ENCODE peak calls at places on chromosomes 2 and 18, in five cellular contexts. C is cardiac muscle cell, Z is ovary, S is brain microvascular endothelial cell, H is left lung. Q is an unnamed sample.

GRCh38 chr2:65722028-65722427 is 289.6 kb upstream of the SPRED2 start:
- DNase-seq in C (peak; percentile 33), Z (peak; percentile 73), S (peak; percentile 16), H (no peak), Q (peak; percentile 48)

GRCh38 chr2:240789051-240789453 is 31.0 kb downstream of the KIF1A start:
- DNase-seq in C (no peak), Z (peak; percentile 26), S (no peak), H (peak; percentile 69), Q (no peak)

GRCh38 chr2:128805237-128805636 is 486.6 kb upstream of the HS6ST1 start:
- DNase-seq in C (no peak), Z (no peak), S (no peak), H (no peak), Q (peak; percentile 95)

GRCh38 chr18:45874501-45875184 is 49.2 kb downstream of the SIGLEC15 start:
- DNase-seq in C (peak; percentile 16), Z (no peak), S (peak; percentile 42), H (no peak), Q (no peak)

GRCh38 chr2:202628646-202629213 is 6.0 kb upstream of the FAM117B start:
- DNase-seq in C (no peak), Z (no peak), S (no peak), H (no peak), Q (no peak)

GRCh38 chr18:48733854-48734253 is 195.0 kb downstream of the CTIF start:
- DNase-seq in C (no peak), Z (no peak), S (no peak), H (no peak), Q (no peak)

GRCh38 chr2:160433466-160434172 is 60.0 kb downstream of the RBMS1 start:
- DNase-seq in C (no peak), Z (no peak), S (no peak), H (no peak), Q (peak; percentile 88)

GRCh38 chr2:166314022-166314759 is 61.6 kb downstream of the SCN9A start:
- DNase-seq in C (peak; percentile 50), Z (no peak), S (peak; percentile 0), H (no peak), Q (peak; percentile 99)

GRCh38 chr2:191923652-191923997 is 76.7 kb upstream of the CAVIN2 start:
- DNase-seq in C (no peak), Z (no peak), S (no peak), H (no peak), Q (no peak)

GRCh38 chr2:96917008-96917575 is 47.2 kb upstream of the SEMA4C start:
- DNase-seq in C (no peak), Z (no peak), S (no peak), H (peak; percentile 32), Q (peak; percentile 71)

GRCh38 chr2:74532222-74532621 is 2.5 kb downstream of the HTRA2 start:
- DNase-seq in C (peak; percentile 68), Z (no peak), S (no peak), H (no peak), Q (peak; percentile 63)

GRCh38 chr2:176156959-176157498 is at the start of gene HOXD3:
- DNase-seq in C (no peak), Z (no peak), S (no peak), H (no peak), Q (no peak)

GRCh38 chr2:237571551-237571950 is 5.2 kb downstream of the PRLH start:
- DNase-seq in C (no peak), Z (peak; percentile 43), S (no peak), H (no peak), Q (no peak)

GRCh38 chr2:121186261-121186660 is 98.7 kb downstream of the TFCP2L1 start:
- DNase-seq in C (no peak), Z (no peak), S (no peak), H (no peak), Q (no peak)

GRCh38 chr2:15142069-15142689 is 419.0 kb downstream of the NBAS start:
- DNase-seq in C (no peak), Z (no peak), S (no peak), H (no peak), Q (peak; percentile 55)

GRCh38 chr2:96949701-96950350 is 36.6 kb downstream of the FAM178B start:
- DNase-seq in C (no peak), Z (no peak), S (no peak), H (peak; percentile 57), Q (no peak)

GRCh38 chr2:116467243-116467642 is 1347.2 kb upstream of the DDX18 start:
- DNase-seq in C (no peak), Z (no peak), S (no peak), H (no peak), Q (no peak)

GRCh38 chr2:30934071-30934470 is 126.8 kb upstream of the CAPN13 start:
- DNase-seq in C (no peak), Z (no peak), S (no peak), H (no peak), Q (no peak)

GRCh38 chr18:76522104-76522503 is 27.1 kb upstream of the ZNF516 start:
- DNase-seq in C (no peak), Z (peak; percentile 77), S (no peak), H (no peak), Q (no peak)

GRCh38 chr2:201680743-201681142 is 17.7 kb downstream of the MPP4 start:
- DNase-seq in C (peak; percentile 12), Z (no peak), S (no peak), H (no peak), Q (peak; percentile 11)

GRCh38 chr2:239362497-239362896 is 38.3 kb downstream of the HDAC4 start:
- DNase-seq in C (no peak), Z (no peak), S (no peak), H (no peak), Q (no peak)

GRCh38 chr2:109348645-109349554 is 219.9 kb downstream of the SH3RF3 start:
- DNase-seq in C (no peak), Z (no peak), S (no peak), H (no peak), Q (no peak)

GRCh38 chr2:35343135-35343534 is 1012.4 kb upstream of the CRIM1 start:
- DNase-seq in C (no peak), Z (no peak), S (no peak), H (no peak), Q (no peak)
- TF ChIP-seq CTCF in C (no peak), Z (no peak), S (peak; percentile 26), H (no peak), Q (peak; percentile 8)

GRCh38 chr18:43125471-43125870 is 10.0 kb upstream of the RIT2 start:
- DNase-seq in C (no peak), Z (no peak), S (no peak), H (no peak), Q (no peak)

GRCh38 chr18:43134876-43135275 is 19.4 kb upstream of the RIT2 start:
- DNase-seq in C (no peak), Z (no peak), S (no peak), H (no peak), Q (no peak)

DNA sequence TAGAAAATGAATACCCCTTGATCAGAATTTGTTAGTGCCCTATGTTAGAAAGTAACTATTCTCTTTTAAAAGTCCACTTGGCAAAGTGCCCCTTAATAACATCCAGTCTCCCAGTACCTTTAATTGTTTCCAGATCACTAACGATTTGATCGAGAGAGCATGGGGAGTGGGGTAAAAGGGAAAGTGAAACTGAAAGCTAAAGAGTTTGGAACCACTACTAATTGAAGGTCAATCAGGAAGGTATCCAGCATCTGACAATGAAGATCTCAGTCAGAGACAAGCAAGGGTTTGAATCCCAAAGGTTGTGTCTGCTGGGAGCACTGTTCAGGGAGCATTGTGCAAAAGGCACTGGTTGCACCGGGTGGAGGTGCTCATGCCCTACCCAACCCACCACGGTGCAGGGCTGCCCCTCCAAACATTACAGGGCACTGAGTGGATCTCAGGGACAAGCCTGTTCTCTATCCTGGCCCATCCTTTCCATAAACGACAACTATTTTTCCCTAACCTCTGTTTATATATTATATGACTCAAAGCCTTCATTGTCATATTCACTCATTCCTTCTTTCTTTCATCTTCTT is 14.6 kb upstream of the RIT2 start:
- DNase-seq in C (peak; percentile 7), Z (no peak), S (peak; percentile 3), H (no peak), Q (no peak)
- H3K4me3 ChIP-seq in C (no peak overlapping the region), Z (peak overlapping the region; percentile 0), S (peak overlapping the region; percentile 45), H (no peak overlapping the region), Q (no peak overlapping the region)

GRCh38 chr2:227613272-227613660 is 1.4 kb downstream of the SCYGR3 start:
- DNase-seq in C (no peak), Z (no peak), S (no peak), H (peak; percentile 62), Q (peak; percentile 10)

GRCh38 chr2:227608469-227609338 is 5.9 kb downstream of the SCYGR3 start:
- DNase-seq in C (no peak), Z (no peak), S (no peak), H (no peak), Q (no peak)

GRCh38 chr2:227607969-227608368 is 6.7 kb downstream of the SCYGR3 start:
- DNase-seq in C (peak; percentile 27), Z (no peak), S (peak; percentile 10), H (no peak), Q (no peak)

GRCh38 chr2:227612546-227613271 is 1.9 kb downstream of the SCYGR3 start:
- DNase-seq in C (no peak), Z (no peak), S (no peak), H (no peak), Q (no peak)

DNA sequence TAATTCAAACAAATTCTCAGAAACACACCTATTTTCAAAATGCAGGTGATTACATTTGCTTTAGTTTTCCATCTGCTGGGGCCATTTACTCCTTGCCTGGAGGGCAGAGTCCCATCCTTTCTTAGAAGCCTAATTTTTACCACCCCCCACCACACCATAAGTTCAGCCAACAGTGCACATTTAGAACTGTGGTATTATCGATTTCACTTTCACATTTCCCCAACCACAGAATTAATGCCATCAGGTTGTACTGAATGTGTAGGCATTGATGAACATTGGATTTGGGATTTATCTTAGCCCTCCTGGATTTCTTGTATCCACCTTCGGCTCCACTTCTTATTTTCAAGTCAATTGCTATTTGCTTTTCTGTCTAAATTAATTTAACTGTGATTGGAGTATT is 4.5 kb downstream of the SCYGR3 start:
- DNase-seq in C (no peak), Z (no peak), S (no peak), H (no peak), Q (no peak)
- H3K27me3 ChIP-seq in C (no peaks in the 10 kb centered on the region), Z (no peaks in the 10 kb centered on the region), S (no peaks in the 10 kb centered on the region), H (no peaks in the 10 kb centered on the region), Q (no peaks in the 10 kb centered on the region)

GRCh38 chr18:12253027-12253426 is 1.1 kb upstream of the CIDEA start:
- DNase-seq in C (no peak), Z (no peak), S (no peak), H (no peak), Q (no peak)

GRCh38 chr18:12253517-12254136 is 534 bp upstream of the CIDEA start:
- DNase-seq in C (no peak), Z (no peak), S (no peak), H (no peak), Q (no peak)

GRCh38 chr18:12255626-12256026 is 1.5 kb downstream of the CIDEA start:
- DNase-seq in C (no peak), Z (no peak), S (peak; percentile 48), H (no peak), Q (peak; percentile 90)

GRCh38 chr18:12254820-12255511 is 805 bp downstream of the CIDEA start:
- DNase-seq in C (no peak), Z (no peak), S (no peak), H (no peak), Q (no peak)

DNA sequence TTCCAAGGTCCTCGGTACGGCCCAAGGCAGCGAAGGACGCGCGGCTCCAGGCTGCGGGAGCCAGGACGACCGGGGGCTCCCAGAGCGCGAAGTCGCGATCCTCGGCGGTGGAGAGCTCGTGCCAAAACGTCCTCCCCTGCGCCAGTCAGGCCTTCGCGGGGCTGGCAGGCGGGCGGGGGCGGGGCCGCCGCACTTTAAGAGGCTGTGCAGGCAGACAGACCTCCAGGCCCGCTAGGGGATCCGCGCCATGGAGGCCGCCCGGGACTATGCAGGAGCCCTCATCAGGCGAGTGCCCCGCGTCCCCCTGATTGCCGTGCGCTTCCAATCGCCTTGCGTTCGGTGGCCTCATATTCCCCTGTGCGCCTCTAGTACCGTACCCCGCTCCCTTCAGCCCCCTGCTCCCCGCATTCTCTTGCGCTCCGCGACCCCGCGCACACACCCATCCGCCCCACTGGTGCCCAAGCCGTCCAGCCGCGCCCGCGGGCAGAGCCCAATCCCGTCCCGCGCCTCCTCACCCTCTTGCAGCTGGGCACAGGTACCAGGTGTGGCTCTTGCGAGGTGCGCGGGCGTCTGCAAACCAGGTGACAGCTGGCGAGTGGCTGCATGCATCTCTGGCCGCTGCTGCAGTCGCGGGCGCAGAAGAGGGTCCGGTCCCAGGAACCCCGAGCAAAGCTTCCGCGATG is at the start of gene CIDEA:
- DNase-seq in C (peak; percentile 35), Z (no peak), S (no peak), H (no peak), Q (no peak)
- TF ChIP-seq CTCF in C (no peak), Z (no peak), S (peak; percentile 17), H (no peak), Q (no peak)

Q was measured in bronchial epithelial cell.